ENCODE peak calls at places on chromosomes 1 and 21, in eight cellular contexts. O is left ventricle myocardium inferior, D is thoracic aorta, G is IMR-90, V is MM.1S, N is upper lobe of right lung, P is SK-N-SH, Q is iPS DF 6.9. R is an unnamed sample.

GRCh38 chr1:212261361-212261929 is 23.8 kb upstream of the PPP2R5A start:
- DNase-seq in O (no peak), D (no peak), G (no peak), V (no peak), N (no peak), P (no peak), Q (no peak), R (no peak)

GRCh38 chr1:160773088-160773487 is 22.9 kb upstream of the LY9 start:
- DNase-seq in O (no peak), D (no peak), G (no peak), V (no peak), N (no peak), P (no peak), Q (no peak), R (no peak)

GRCh38 chr1:93615201-93616150 is 66.2 kb downstream of the BCAR3 start:
- DNase-seq in O (no peak), D (no peak), G (peak; percentile 77), V (no peak), N (no peak), P (no peak), Q (no peak), R (no peak)

GRCh38 chr21:41767606-41768370 is 936 bp upstream of the RIPK4 start:
- DNase-seq in O (no peak), D (no peak), G (peak; percentile 17), V (no peak), N (no peak), P (no peak), Q (no peak), R (no peak)

GRCh38 chr1:230167419-230167852 is 100.4 kb downstream of the GALNT2 start:
- DNase-seq in O (no peak), D (no peak), G (peak; percentile 62), V (peak; percentile 53), N (no peak), P (peak; percentile 79), Q (peak; percentile 33), R (no peak)

GRCh38 chr1:194466706-194467105 is 1280.3 kb upstream of the B3GALT2 start:
- DNase-seq in O (no peak), D (no peak), G (no peak), V (no peak), N (no peak), P (no peak), Q (no peak), R (no peak)

GRCh38 chr1:16367968-16368910 is 1.2 kb downstream of the SZRD1 start:
- DNase-seq in O (no peak), D (no peak), G (peak; percentile 60), V (peak; percentile 19), N (no peak), P (no peak), Q (no peak), R (no peak)

GRCh38 chr1:150692720-150693119 is 4.2 kb downstream of the GOLPH3L start:
- DNase-seq in O (no peak), D (no peak), G (peak; percentile 8), V (no peak), N (no peak), P (no peak), Q (no peak), R (no peak)

GRCh38 chr1:160428053-160428452 is 27.7 kb downstream of the VANGL2 start:
- DNase-seq in O (no peak), D (no peak), G (no peak), V (no peak), N (no peak), P (no peak), Q (no peak), R (no peak)

GRCh38 chr21:46158666-46159300 is 3.4 kb upstream of the FTCD start:
- DNase-seq in O (no peak), D (no peak), G (no peak), V (no peak), N (peak; percentile 52), P (no peak), Q (no peak), R (no peak)

GRCh38 chr1:12518956-12519707 is 98.9 kb downstream of the DHRS3 start:
- DNase-seq in O (peak; percentile 80), D (no peak), G (peak; percentile 63), V (no peak), N (no peak), P (no peak), Q (no peak), R (no peak)

GRCh38 chr1:210598135-210598652 is 269.5 kb downstream of the HHAT start:
- DNase-seq in O (no peak), D (peak; percentile 21), G (peak; percentile 97), V (no peak), N (no peak), P (no peak), Q (no peak), R (peak; percentile 92)

GRCh38 chr1:156072251-156072650 is 10.0 kb downstream of the MEX3A start:
- DNase-seq in O (no peak), D (no peak), G (no peak), V (no peak), N (no peak), P (no peak), Q (no peak), R (no peak)

GRCh38 chr1:214859647-214860046 is 222.9 kb upstream of the KCNK2 start:
- DNase-seq in O (no peak), D (no peak), G (no peak), V (no peak), N (no peak), P (peak; percentile 9), Q (no peak), R (no peak)

GRCh38 chr1:216425577-216425976 is 2.3 kb upstream of the USH2A start:
- DNase-seq in O (no peak), D (no peak), G (peak; percentile 2), V (no peak), N (no peak), P (no peak), Q (no peak), R (no peak)

GRCh38 chr1:153733970-153734369 is 6.1 kb downstream of the INTS3 start:
- DNase-seq in O (no peak), D (no peak), G (no peak), V (no peak), N (no peak), P (no peak), Q (no peak), R (no peak)

GRCh38 chr21:37829447-37829846 is 86.8 kb downstream of the KCNJ6 start:
- DNase-seq in O (no peak), D (no peak), G (peak; percentile 70), V (no peak), N (no peak), P (no peak), Q (no peak), R (no peak)

GRCh38 chr1:83763281-83764095 is 235.4 kb downstream of the TTLL7 start:
- DNase-seq in O (no peak), D (no peak), G (no peak), V (no peak), N (no peak), P (no peak), Q (no peak), R (no peak)

GRCh38 chr1:83619497-83619896 is 379.4 kb downstream of the TTLL7 start:
- DNase-seq in O (no peak), D (no peak), G (no peak), V (no peak), N (no peak), P (no peak), Q (no peak), R (no peak)

GRCh38 chr1:115314765-115315164 is 23.3 kb downstream of the NGF start:
- DNase-seq in O (no peak), D (no peak), G (peak; percentile 86), V (no peak), N (no peak), P (no peak), Q (no peak), R (peak; percentile 61)

GRCh38 chr1:53625766-53626520 is 113.0 kb downstream of the GLIS1 start:
- DNase-seq in O (no peak), D (no peak), G (peak; percentile 13), V (no peak), N (no peak), P (no peak), Q (no peak), R (no peak)

GRCh38 chr1:10160173-10160572 is 50.2 kb upstream of the KIF1B start:
- DNase-seq in O (no peak), D (no peak), G (no peak), V (no peak), N (no peak), P (no peak), Q (no peak), R (no peak)
- H3K27ac ChIP-seq in O (peak overlapping the region; percentile 83), D (peak overlapping the region; percentile 67), G (no peak overlapping the region), V (no peak overlapping the region), N (no peak overlapping the region), P (no peak overlapping the region), Q (no peak overlapping the region), R (no peak overlapping the region)

DNA sequence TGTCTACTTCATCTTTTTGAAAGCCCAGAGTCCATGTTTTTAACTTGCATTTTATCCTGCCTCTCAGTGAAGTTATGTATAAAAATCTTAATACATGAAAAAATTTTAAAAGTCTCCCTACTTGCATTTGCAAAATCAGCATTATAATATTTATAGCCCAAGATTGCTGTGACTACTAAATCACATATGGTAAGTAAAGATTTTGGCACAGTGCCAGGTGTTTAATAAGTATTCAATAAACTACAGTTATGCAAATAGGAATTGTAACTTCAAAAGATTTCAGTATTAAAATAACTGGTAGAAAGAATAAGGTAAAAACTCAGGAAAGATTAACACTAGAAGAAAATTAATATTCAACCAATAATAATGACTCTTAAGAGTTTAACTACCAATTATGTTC is 641.7 kb downstream of the LRRIQ3 start:
- DNase-seq in O (no peak), D (no peak), G (no peak), V (no peak), N (no peak), P (no peak), Q (no peak), R (no peak)
- H3K9me3 ChIP-seq in O (peaks cover 25% of the 10 kb centered on the region), D (peaks cover 2% of the 10 kb centered on the region), G (peaks cover 12% of the 10 kb centered on the region), V (no peaks in the 10 kb centered on the region), N (no peaks in the 10 kb centered on the region), P (no peaks in the 10 kb centered on the region), Q (no peaks in the 10 kb centered on the region), R (peaks cover 8% of the 10 kb centered on the region)

GRCh38 chr1:54649921-54650320 is 8.3 kb downstream of the MROH7 start:
- DNase-seq in O (no peak), D (no peak), G (no peak), V (no peak), N (no peak), P (no peak), Q (no peak), R (no peak)
- H3K27ac ChIP-seq in O (no peak overlapping the region), D (no peak overlapping the region), G (no peak overlapping the region), V (no peak overlapping the region), N (no peak overlapping the region), P (no peak overlapping the region), Q (no peak overlapping the region), R (no peak overlapping the region)

GRCh38 chr1:202844259-202844658 is 33.5 kb downstream of the PCAT6 start:
- DNase-seq in O (no peak), D (no peak), G (no peak), V (no peak), N (no peak), P (no peak), Q (no peak), R (no peak)
- H3K9me3 ChIP-seq in O (no peaks in the 10 kb centered on the region), D (no peaks in the 10 kb centered on the region), G (no peaks in the 10 kb centered on the region), V (no peaks in the 10 kb centered on the region), N (no peaks in the 10 kb centered on the region), P (no peaks in the 10 kb centered on the region), Q (no peaks in the 10 kb centered on the region), R (no peaks in the 10 kb centered on the region)